ENCODE peak calls at places on chromosome 18, in six cellular contexts. X is kidney, Y is heart right ventricle, C is iPS DF 6.9, Q is psoas muscle, S is prostate gland. G is an unnamed sample. For H3K9me3, the result is how much of the 10 kb centered on the place peaks cover.

GRCh38 chr18:74558096-74558495 is 23.8 kb downstream of the CNDP1 start:
- DNase-seq in X (no peak), Y (no peak), C (no peak), Q (no peak), S (no peak), G (no peak)

GRCh38 chr18:49865401-49865800 is 52.1 kb upstream of the ACAA2 start:
- DNase-seq in X (no peak), Y (no peak), C (no peak), Q (no peak), S (peak), G (no peak)

GRCh38 chr18:64202229-64202835 is 53.4 kb upstream of the LINC00305 start:
- DNase-seq in X (no peak), Y (no peak), C (no peak), Q (no peak), S (no peak), G (no peak)

GRCh38 chr18:37628466-37629220 is 63.0 kb upstream of the CELF4 start:
- DNase-seq in X (no peak), Y (no peak), C (no peak), Q (no peak), S (no peak), G (no peak)

GRCh38 chr18:51030537-51031258 is 685 bp downstream of the SMAD4 start:
- DNase-seq in X (peak), Y (peak), C (no peak), Q (peak), S (peak), G (no peak)

GRCh38 chr18:8011906-8012305 is 444.8 kb downstream of the PTPRM start:
- DNase-seq in X (no peak), Y (no peak), C (no peak), Q (no peak), S (no peak), G (no peak)

GRCh38 chr18:73950116-73950705 is 197.4 kb downstream of the FBXO15 start:
- DNase-seq in X (no peak), Y (no peak), C (no peak), Q (no peak), S (no peak), G (no peak)

GRCh38 chr18:4335386-4335785 is 119.7 kb downstream of the DLGAP1 start:
- DNase-seq in X (no peak), Y (no peak), C (no peak), Q (no peak), S (no peak), G (no peak)

GRCh38 chr18:58310517-58310916 is 266.5 kb downstream of the NEDD4L start:
- DNase-seq in X (peak), Y (peak), C (no peak), Q (peak), S (peak), G (no peak)

GRCh38 chr18:45874501-45875184 is 49.2 kb downstream of the SIGLEC15 start:
- DNase-seq in X (no peak), Y (no peak), C (no peak), Q (no peak), S (no peak), G (no peak)

GRCh38 chr18:72726201-72726600 is 141.6 kb downstream of the NETO1 start:
- DNase-seq in X (no peak), Y (no peak), C (no peak), Q (no peak), S (no peak), G (no peak)

GRCh38 chr18:76494181-76494540 is 881 bp downstream of the ZNF516 start:
- DNase-seq in X (no peak), Y (no peak), C (no peak), Q (peak), S (no peak), G (no peak)

GRCh38 chr18:4181882-4182568 is 273.1 kb downstream of the DLGAP1 start:
- DNase-seq in X (no peak), Y (no peak), C (peak), Q (no peak), S (no peak), G (no peak)

GRCh38 chr18:64380117-64380516 is 231.2 kb upstream of the LINC00305 start:
- DNase-seq in X (no peak), Y (no peak), C (no peak), Q (no peak), S (no peak), G (no peak)

GRCh38 chr18:26963292-26963691 is 97.8 kb upstream of the AQP4 start:
- DNase-seq in X (no peak), Y (no peak), C (no peak), Q (no peak), S (no peak), G (no peak)

GRCh38 chr18:58671941-58672565 is 788 bp downstream of the MALT1 start:
- DNase-seq in X (no peak), Y (no peak), C (no peak), Q (no peak), S (peak), G (no peak)

GRCh38 chr18:37565985-37566478 is 434 bp upstream of the CELF4 start:
- DNase-seq in X (peak), Y (peak), C (no peak), Q (peak), S (peak), G (no peak)

GRCh38 chr18:32042337-32042736 is 23.7 kb downstream of the RNF125 start:
- DNase-seq in X (no peak), Y (no peak), C (no peak), Q (no peak), S (no peak), G (no peak)

GRCh38 chr18:2240311-2240705 is 331.0 kb downstream of the METTL4 start:
- DNase-seq in X (no peak), Y (no peak), C (no peak), Q (no peak), S (no peak), G (peak)

GRCh38 chr18:40875101-40875500 is 1079.9 kb upstream of the PIK3C3 start:
- DNase-seq in X (no peak), Y (no peak), C (no peak), Q (no peak), S (no peak), G (no peak)
- H3K4me3 ChIP-seq in X (no peak), Y (no peak), C (no peak), Q (no peak), S (no peak), G (no peak)

GRCh38 chr18:12640881-12641200 is 17.1 kb downstream of the SPIRE1 start:
- DNase-seq in X (no peak), Y (no peak), C (no peak), Q (no peak), S (no peak), G (no peak)
- H3K27ac ChIP-seq in X (no peak), Y (no peak), C (no peak), Q (peak), S (no peak), G (peak)

GRCh38 chr18:70781860-70782453 is 493.1 kb downstream of the SOCS6 start:
- DNase-seq in X (no peak), Y (peak), C (peak), Q (no peak), S (no peak), G (peak)
- H3K9me3 ChIP-seq in X (under half), Y (under half), C (under half), Q (under half), S (under half), G (under half)

GRCh38 chr18:61833387-61833786 is 59.4 kb downstream of the RNF152 start:
- DNase-seq in X (no peak), Y (no peak), C (no peak), Q (no peak), S (no peak), G (no peak)
- H3K4me3 ChIP-seq in X (no peak), Y (no peak), C (no peak), Q (no peak), S (no peak), G (no peak)

DNA sequence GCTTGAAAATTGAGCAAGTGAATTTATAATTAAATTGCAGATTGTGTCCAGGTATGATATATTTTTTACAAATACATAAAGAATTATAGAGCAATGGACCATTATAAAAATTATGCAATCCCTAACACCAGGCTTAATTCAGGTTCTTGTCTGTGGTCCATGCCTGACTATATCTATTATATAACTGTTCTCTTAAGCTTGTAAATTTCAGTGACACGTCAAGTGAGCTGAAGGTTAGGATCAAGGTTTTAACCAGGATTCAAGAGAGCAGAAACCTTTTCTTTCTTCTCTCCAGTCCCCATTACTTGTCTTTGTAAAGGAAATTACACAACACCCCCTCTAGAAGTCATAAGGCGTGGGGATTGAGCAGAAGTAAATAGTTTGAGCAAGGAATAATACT is 122.1 kb downstream of the ZNF521 start:
- DNase-seq in X (no peak), Y (no peak), C (no peak), Q (no peak), S (no peak), G (no peak)
- H3K27ac ChIP-seq in X (no peak), Y (peak), C (no peak), Q (peak), S (no peak), G (no peak)

GRCh38 chr18:23204589-23205235 is 69.4 kb downstream of the CABLES1 start:
- DNase-seq in X (no peak), Y (no peak), C (no peak), Q (no peak), S (no peak), G (no peak)
- H3K9me3 ChIP-seq in X (under half), Y (under half), C (under half), Q (under half), S (under half), G (under half)

GRCh38 chr18:60554961-60555360 is 182.4 kb upstream of the MC4R start:
- DNase-seq in X (no peak), Y (no peak), C (no peak), Q (no peak), S (no peak), G (no peak)

GRCh38 chr18:60552948-60553347 is 180.4 kb upstream of the MC4R start:
- DNase-seq in X (peak), Y (no peak), C (no peak), Q (no peak), S (no peak), G (no peak)

GRCh38 chr18:60556326-60556725 is 183.8 kb upstream of the MC4R start:
- DNase-seq in X (peak), Y (no peak), C (no peak), Q (no peak), S (no peak), G (no peak)

GRCh38 chr18:60555629-60556028 is 183.1 kb upstream of the MC4R start:
- DNase-seq in X (no peak), Y (no peak), C (no peak), Q (no peak), S (no peak), G (no peak)
- H3K4me3 ChIP-seq in X (no peak), Y (no peak), C (no peak), Q (no peak), S (no peak), G (no peak)

GRCh38 chr18:61348230-61348629 is 15.0 kb downstream of the CDH20 start:
- DNase-seq in X (no peak), Y (no peak), C (no peak), Q (no peak), S (no peak), G (no peak)
- H3K27ac ChIP-seq in X (no peak), Y (no peak), C (no peak), Q (no peak), S (no peak), G (no peak)

GRCh38 chr18:35306588-35307250 is 16.7 kb upstream of the ZSCAN30 start:
- DNase-seq in X (no peak), Y (no peak), C (no peak), Q (no peak), S (no peak), G (no peak)
- H3K9me3 ChIP-seq in X (half or more), Y (half or more), C (under half), Q (half or more), S (under half), G (under half)

G was measured in AG04450.